ENCODE peak calls at places on chromosomes 7 and 10, in five cellular contexts. Q is thyroid gland, A is A549, C is uterus, I is breast epithelium. Z is an unnamed sample.
A peak's percentile ranks its signal among the peaks of the same experiment; 100 is the strongest.

GRCh38 chr10:43027331-43027955 is 49.4 kb upstream of the RET start:
- DNase-seq in I (no peak), Q (no peak), C (no peak), A (no peak), Z (no peak)

GRCh38 chr10:43041422-43042342 is 35.2 kb upstream of the RET start:
- DNase-seq in A (no peak), Q (no peak), C (no peak), I (peak; percentile 43), Z (peak; percentile 37)

GRCh38 chr7:16785846-16786245 is 19.0 kb downstream of the AGR2 start:
- DNase-seq in Q (no peak), I (no peak), A (no peak), C (no peak), Z (no peak)

GRCh38 chr10:70503776-70504175 is 25.2 kb downstream of the PALD1 start:
- DNase-seq in I (no peak), A (no peak), Q (no peak), C (no peak), Z (no peak)

GRCh38 chr10:98433881-98434732 is 12.6 kb downstream of the HPS1 start:
- DNase-seq in A (no peak), Q (no peak), I (no peak), C (no peak), Z (no peak)

GRCh38 chr10:19817251-19818046 is 1.2 kb downstream of the PLXDC2 start:
- DNase-seq in Q (peak; percentile 60), A (no peak), C (peak; percentile 42), I (no peak), Z (peak; percentile 28)

GRCh38 chr7:76359111-76359986 is 558 bp upstream of the YWHAG start:
- DNase-seq in C (peak; percentile 94), A (peak; percentile 99), Q (peak; percentile 99), I (peak; percentile 96), Z (peak; percentile 100)

GRCh38 chr10:78211476-78212110 is 177.9 kb downstream of the RPS24 start:
- DNase-seq in I (no peak), Q (peak; percentile 75), C (peak; percentile 54), A (peak; percentile 54), Z (no peak)

GRCh38 chr7:157013101-157013500 is 2.6 kb upstream of the MNX1 start:
- DNase-seq in Q (no peak), C (no peak), I (no peak), A (no peak), Z (no peak)

GRCh38 chr7:140996-141395 is 51.4 kb upstream of the FAM20C start:
- DNase-seq in Q (no peak), I (no peak), A (no peak), C (peak; percentile 3), Z (no peak)

GRCh38 chr7:132424821-132425739 is 151.2 kb downstream of the PLXNA4 start:
- DNase-seq in I (no peak), A (no peak), Q (no peak), C (no peak), Z (no peak)

GRCh38 chr7:27124979-27125689 is 5.4 kb downstream of the HOXA4 start:
- DNase-seq in I (no peak), A (no peak), Q (no peak), C (no peak), Z (no peak)

GRCh38 chr10:126387931-126388911 is at the start of gene ADAM12:
- DNase-seq in A (peak; percentile 18), I (no peak), C (peak; percentile 65), Q (peak; percentile 30), Z (peak; percentile 59)

GRCh38 chr7:121473645-121474300 is 77.7 kb upstream of the FAM3C start:
- DNase-seq in C (no peak), I (no peak), Q (no peak), A (no peak), Z (no peak)

GRCh38 chr10:44413416-44413815 is 28.5 kb upstream of the CXCL12 start:
- DNase-seq in Q (no peak), I (no peak), A (no peak), C (no peak), Z (no peak)

GRCh38 chr10:29748109-29748650 is 113.4 kb upstream of the SVIL start:
- DNase-seq in Q (no peak), C (no peak), A (no peak), I (no peak), Z (no peak)

GRCh38 chr10:123642697-123643096 is 23.5 kb upstream of the GPR26 start:
- DNase-seq in I (no peak), A (peak; percentile 21), Q (no peak), C (no peak), Z (no peak)

GRCh38 chr10:77114181-77114821 is 523.3 kb downstream of the KCNMA1 start:
- DNase-seq in A (no peak), I (no peak), C (no peak), Q (no peak), Z (no peak)

GRCh38 chr10:20885678-20886077 is 11.4 kb downstream of the NEBL start:
- DNase-seq in C (no peak), Q (no peak), I (no peak), A (peak; percentile 7), Z (no peak)

GRCh38 chr10:6120691-6121090 is 31.9 kb downstream of the RBM17 start:
- DNase-seq in Q (no peak), A (no peak), C (peak; percentile 72), I (no peak), Z (no peak)

GRCh38 chr7:43585521-43585920 is 2.6 kb downstream of the STK17A start:
- DNase-seq in Q (no peak), A (no peak), I (no peak), C (no peak), Z (no peak)

GRCh38 chr10:9302142-9302746 is 1247.8 kb downstream of the GATA3 start:
- DNase-seq in C (no peak), Q (no peak), A (peak; percentile 65), I (no peak), Z (no peak)

GRCh38 chr7:142626420-142627035 is 122.7 kb upstream of the PRSS1 start:
- DNase-seq in Q (peak; percentile 63), I (no peak), C (no peak), A (peak; percentile 48), Z (peak; percentile 27)

GRCh38 chr10:121926669-121927360 is 1.0 kb downstream of the ATE1 start:
- DNase-seq in I (no peak), Q (no peak), A (peak; percentile 74), C (no peak), Z (no peak)

GRCh38 chr7:89029864-89030263 is 234.3 kb upstream of the TEX47 start:
- DNase-seq in I (no peak), Q (no peak), A (no peak), C (no peak), Z (no peak)

GRCh38 chr7:87599336-87599735 is 1.3 kb downstream of the ABCB1 start:
- DNase-seq in C (no peak), I (no peak), Q (peak; percentile 1), A (no peak), Z (no peak)

GRCh38 chr7:44138698-44139097 is 2.4 kb downstream of the MYL7 start:
- DNase-seq in A (no peak), C (no peak), I (no peak), Q (no peak), Z (no peak)

GRCh38 chr7:137957887-137958286 is 44.0 kb downstream of the CREB3L2 start:
- DNase-seq in C (no peak), A (no peak), I (no peak), Q (no peak), Z (peak; percentile 68)

GRCh38 chr10:10901906-10902305 is 115.8 kb upstream of the CELF2 start:
- DNase-seq in Q (no peak), I (no peak), C (no peak), A (no peak), Z (no peak)

GRCh38 chr10:69222157-69223027 is 2.3 kb downstream of the HKDC1 start:
- DNase-seq in Q (peak; percentile 70), A (peak; percentile 73), I (no peak), C (no peak), Z (no peak)

GRCh38 chr10:17747883-17748550 is 4.0 kb upstream of the TMEM236 start:
- DNase-seq in A (peak; percentile 10), C (no peak), Q (no peak), I (no peak), Z (no peak)

GRCh38 chr7:918118-918425 is 36.4 kb downstream of the ADAP1 start:
- DNase-seq in Q (no peak), A (no peak), C (peak; percentile 3), I (peak; percentile 30), Z (no peak)

GRCh38 chr10:287029-287428 is 151.8 kb downstream of the ZMYND11 start:
- DNase-seq in A (no peak), Q (no peak), I (no peak), C (no peak), Z (no peak)

GRCh38 chr10:45308707-45309106 is 6.7 kb downstream of the OR13A1 start:
- DNase-seq in I (no peak), Q (no peak), C (no peak), A (no peak), Z (no peak)

GRCh38 chr7:57417736-57418135 is 32.2 kb upstream of the ZNF716 start:
- DNase-seq in C (no peak), I (no peak), Q (no peak), A (no peak), Z (no peak)

GRCh38 chr7:3164363-3164762 is 120.7 kb upstream of the CARD11 start:
- DNase-seq in Q (no peak), C (no peak), I (no peak), A (no peak), Z (peak; percentile 63)

GRCh38 chr7:76000566-76000965 is 6.2 kb upstream of the TMEM120A start:
- DNase-seq in I (no peak), A (no peak), Q (no peak), C (no peak), Z (no peak)

GRCh38 chr7:100428967-100429636 is 529 bp upstream of the MEPCE start:
- DNase-seq in I (peak; percentile 100), Q (peak; percentile 100), A (peak; percentile 100), C (peak; percentile 100), Z (peak; percentile 100)
- TF ChIP-seq POLR2A in I (peak; percentile 43), Q (peak; percentile 79), A (peak; percentile 93), C (peak; percentile 16), Z (no peak)

GRCh38 chr7:99170730-99171074 is 26.8 kb upstream of the SMURF1 start:
- DNase-seq in Q (no peak), A (no peak), C (no peak), I (no peak), Z (no peak)
- H3K4me1 ChIP-seq in Q (no peaks in the 10 kb centered on the region), A (no peaks in the 10 kb centered on the region), C (no peaks in the 10 kb centered on the region), I (no peaks in the 10 kb centered on the region), Z (no peaks in the 10 kb centered on the region)

GRCh38 chr7:4261038-4261960 is 420.8 kb upstream of the FOXK1 start:
- DNase-seq in C (no peak), A (no peak), I (no peak), Q (no peak), Z (peak; percentile 41)
- TF ChIP-seq POLR2A in C (no peak), A (no peak), I (no peak), Q (no peak), Z (no peak)

DNA sequence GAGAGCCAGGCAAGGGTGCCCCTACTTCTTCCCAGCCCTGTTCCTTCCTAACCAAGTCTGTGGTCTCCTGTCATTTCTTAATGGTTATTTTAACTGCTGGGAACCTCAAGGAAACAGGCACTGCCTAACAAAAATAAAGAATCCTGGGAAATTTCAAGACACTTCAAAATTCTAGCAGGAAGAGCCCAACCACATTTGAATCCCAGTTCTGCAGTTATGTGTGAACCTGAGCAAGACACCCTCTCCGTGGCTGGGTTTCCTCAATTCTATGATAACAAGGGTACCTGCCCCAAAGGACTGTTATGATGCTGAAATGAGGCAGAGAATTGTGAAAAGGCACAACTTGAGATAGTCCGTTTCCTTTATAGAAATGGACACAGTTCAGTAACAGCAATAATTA is 36.2 kb upstream of the DUSP5 start:
- DNase-seq in A (no peak), C (no peak), Q (no peak), I (no peak), Z (no peak)
- H3K4me1 ChIP-seq in A (peaks cover 50% of the 10 kb centered on the region), C (no peaks in the 10 kb centered on the region), Q (peaks cover 10% of the 10 kb centered on the region), I (no peaks in the 10 kb centered on the region), Z (no peaks in the 10 kb centered on the region)

Z was measured in heart left ventricle.